ENCODE peak calls at places on chromosomes 13 and 19, in four cellular contexts. M is tibial nerve, N is IMR-90, K is HCT116. C is an unnamed sample. For H3K4me1, the result is how much of the 10 kb centered on the place peaks cover.

GRCh38 chr13:51644649-51645048 is 60.4 kb downstream of the WDFY2 start:
- DNase-seq in M (no peak), N (peak), K (no peak), C (no peak)

GRCh38 chr19:47272448-47273312 is 2.0 kb upstream of the INAFM1 start:
- DNase-seq in M (peak), N (no peak), K (no peak), C (no peak)

GRCh38 chr13:79516590-79516989 is 35.6 kb downstream of the NDFIP2 start:
- DNase-seq in M (no peak), N (no peak), K (no peak), C (no peak)

GRCh38 chr13:94556646-94557045 is 39.3 kb downstream of the TGDS start:
- DNase-seq in M (no peak), N (no peak), K (no peak), C (no peak)

GRCh38 chr19:8355631-8356402 is 8.1 kb upstream of the ANGPTL4 start:
- DNase-seq in M (no peak), N (peak), K (peak), C (peak)

GRCh38 chr13:24218320-24218719 is 57.8 kb downstream of the SPATA13 start:
- DNase-seq in M (no peak), N (no peak), K (no peak), C (no peak)

GRCh38 chr13:25733696-25734435 is 317.9 kb downstream of the SHISA2 start:
- DNase-seq in M (no peak), N (no peak), K (no peak), C (no peak)

GRCh38 chr19:11659612-11660011 is 62.3 kb downstream of the ZNF627 start:
- DNase-seq in M (no peak), N (peak), K (no peak), C (no peak)

GRCh38 chr13:98959299-98959698 is 18.6 kb downstream of the DOCK9 start:
- DNase-seq in M (no peak), N (no peak), K (no peak), C (no peak)

GRCh38 chr13:51058461-51059167 is 52.5 kb downstream of the C13orf42 start:
- DNase-seq in M (no peak), N (no peak), K (no peak), C (no peak)

GRCh38 chr13:52879950-52880650 is 31.7 kb upstream of the PCDH8 start:
- DNase-seq in M (no peak), N (no peak), K (no peak), C (no peak)

GRCh38 chr19:46015961-46016425 is 6.9 kb downstream of the PGLYRP1 start:
- DNase-seq in M (no peak), N (no peak), K (no peak), C (no peak)

GRCh38 chr19:54431255-54431838 is 16.1 kb downstream of the TTYH1 start:
- DNase-seq in M (no peak), N (peak), K (peak), C (peak)

GRCh38 chr13:90154311-90154960 is 1193.1 kb upstream of the MIR17HG start:
- DNase-seq in M (no peak), N (no peak), K (no peak), C (no peak)

GRCh38 chr13:44786724-44787123 is 202.5 kb downstream of the NUFIP1 start:
- DNase-seq in M (no peak), N (no peak), K (no peak), C (no peak)

DNA sequence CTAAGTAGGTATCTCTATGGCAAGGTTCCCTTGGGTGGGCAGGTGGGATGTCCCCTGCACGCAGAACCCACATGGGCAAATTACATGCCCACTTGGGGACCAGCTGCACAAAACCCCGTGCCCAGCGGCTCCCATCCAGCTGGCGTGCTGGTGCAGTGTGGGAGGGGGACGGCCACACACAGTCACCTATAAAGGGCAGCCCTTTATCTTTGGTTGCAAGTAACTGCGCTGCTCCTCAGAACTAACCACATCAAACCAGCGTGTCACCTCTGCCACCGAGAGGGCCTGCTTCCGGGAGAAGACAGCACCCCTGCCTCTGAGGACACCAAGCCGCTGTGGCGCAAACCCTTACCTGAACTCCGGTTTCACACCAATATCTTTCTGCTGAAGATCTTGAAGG is 32.2 kb downstream of the ANKRD27 start:
- DNase-seq in M (no peak), N (no peak), K (no peak), C (no peak)
- H3K27ac ChIP-seq in M (no peak), N (no peak), K (no peak), C (no peak)

GRCh38 chr19:30208661-30209060 is 163.5 kb upstream of the ZNF536 start:
- DNase-seq in M (no peak), N (no peak), K (no peak), C (no peak)

GRCh38 chr19:30207357-30207756 is 164.8 kb upstream of the ZNF536 start:
- DNase-seq in M (no peak), N (no peak), K (no peak), C (no peak)

GRCh38 chr19:30206187-30206586 is 166.0 kb upstream of the ZNF536 start:
- DNase-seq in M (no peak), N (no peak), K (no peak), C (no peak)

GRCh38 chr19:30202060-30202600 is 170.1 kb upstream of the ZNF536 start:
- DNase-seq in M (no peak), N (no peak), K (no peak), C (no peak)

GRCh38 chr19:30204721-30205120 is 167.5 kb upstream of the ZNF536 start:
- DNase-seq in M (no peak), N (no peak), K (no peak), C (no peak)
- TF ChIP-seq POLR2A in M (no peak), N (no peak), K (no peak), C (no peak)

GRCh38 chr19:2185734-2186070 is 22.0 kb downstream of the DOT1L start:
- DNase-seq in M (no peak), N (no peak), K (no peak), C (no peak)

GRCh38 chr19:2188708-2189385 is 25.1 kb downstream of the DOT1L start:
- DNase-seq in M (no peak), N (peak), K (no peak), C (no peak)

GRCh38 chr19:2186071-2186846 is 22.5 kb downstream of the DOT1L start:
- DNase-seq in M (peak), N (peak), K (no peak), C (peak)

GRCh38 chr19:2184422-2185012 is 20.8 kb downstream of the DOT1L start:
- DNase-seq in M (no peak), N (no peak), K (no peak), C (no peak)

DNA sequence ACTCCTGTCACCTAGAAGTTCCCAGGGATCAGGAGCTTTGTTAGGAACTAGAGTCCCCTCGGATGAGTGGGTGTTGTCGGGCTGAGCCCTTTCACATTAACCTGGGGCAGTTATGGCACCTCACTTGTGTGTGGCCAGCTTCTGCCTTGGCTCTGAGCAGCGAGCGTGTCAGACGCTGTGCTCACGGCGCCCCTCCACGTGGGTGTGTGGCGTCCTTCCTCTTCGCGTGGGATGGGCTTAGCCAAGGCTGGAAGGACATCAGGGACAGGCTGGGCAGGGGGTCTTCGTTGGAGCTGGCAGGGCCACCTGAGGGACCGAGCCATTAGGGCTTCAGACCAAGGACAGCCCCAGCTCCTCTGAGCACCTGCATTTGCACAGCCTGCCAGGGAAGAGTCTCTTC is 23.4 kb downstream of the DOT1L start:
- DNase-seq in M (no peak), N (no peak), K (no peak), C (no peak)
- H3K4me1 ChIP-seq in M (half or more), N (under half), K (under half), C (under half)

DNA sequence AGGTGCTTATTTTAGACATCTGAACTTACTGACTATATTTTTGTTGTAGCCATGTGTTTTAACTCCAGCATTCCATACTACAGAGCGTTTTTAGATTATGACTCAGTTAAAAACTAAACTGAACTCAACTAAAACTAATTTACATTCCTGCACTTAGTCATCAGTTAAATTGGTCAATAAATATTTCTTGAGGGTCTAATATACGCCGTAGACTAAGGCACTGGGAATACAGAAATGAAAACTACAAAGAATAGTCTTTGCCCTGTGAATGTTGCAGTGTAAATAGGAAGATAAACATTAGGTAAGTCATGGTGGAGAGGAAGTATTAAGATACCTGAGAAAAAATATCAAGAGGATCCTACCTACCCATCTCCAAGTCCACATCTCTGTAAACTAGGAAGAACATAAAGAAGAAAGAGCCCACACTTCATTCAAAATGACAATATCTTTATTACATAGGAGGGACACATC is 52.7 kb downstream of the MBNL2 start:
- DNase-seq in M (no peak), N (peak), K (no peak), C (no peak)
- H3K27ac ChIP-seq in M (peak), N (peak), K (peak), C (peak)

GRCh38 chr13:28548872-28549271 is 53.9 kb upstream of the FLT1 start:
- DNase-seq in M (no peak), N (no peak), K (no peak), C (no peak)
- TF ChIP-seq POLR2A in M (no peak), N (no peak), K (no peak), C (no peak)

GRCh38 chr13:66076417-66076816 is 1153.7 kb downstream of the PCDH9 start:
- DNase-seq in M (no peak), N (peak), K (no peak), C (no peak)
- H3K4me1 ChIP-seq in M (under half), N (under half), K (under half), C (under half)

C was measured in breast epithelium.